ENCODE peak calls at places on chromosomes 7 and 10, in six cellular contexts. One of them, this sample, is unnamed.

GRCh38 chr10:7444576-7445226 is 33.9 kb upstream of the SFMBT2 start:
- DNase-seq in LHCN-M2: no peak
- DNase-seq in PC-9: no peak
- DNase-seq in BE2C: no peak
- DNase-seq in effector memory CD8-positive, alpha-beta T cell: no peak
- DNase-seq in effector CD4-positive, alpha-beta T cell: no peak
- DNase-seq in this sample: no peak

GRCh38 chr10:52889611-52890010 is 117.0 kb upstream of the MBL2 start:
- DNase-seq in effector memory CD8-positive, alpha-beta T cell: no peak
- DNase-seq in BE2C: no peak
- DNase-seq in effector CD4-positive, alpha-beta T cell: no peak
- DNase-seq in PC-9: no peak
- DNase-seq in LHCN-M2: no peak
- DNase-seq in this sample: no peak

GRCh38 chr7:75565129-75565528 is 73.0 kb downstream of the SPDYE5 start:
- DNase-seq in LHCN-M2: peak
- DNase-seq in effector CD4-positive, alpha-beta T cell: no peak
- DNase-seq in effector memory CD8-positive, alpha-beta T cell: no peak
- DNase-seq in BE2C: no peak
- DNase-seq in PC-9: peak
- DNase-seq in this sample: peak

GRCh38 chr10:126387041-126387908 is 1.0 kb downstream of the ADAM12 start:
- DNase-seq in BE2C: peak
- DNase-seq in LHCN-M2: peak
- DNase-seq in effector CD4-positive, alpha-beta T cell: no peak
- DNase-seq in effector memory CD8-positive, alpha-beta T cell: peak
- DNase-seq in PC-9: peak
- DNase-seq in this sample: no peak

GRCh38 chr7:151063212-151063561 is 3.8 kb downstream of the SLC4A2 start:
- DNase-seq in effector CD4-positive, alpha-beta T cell: no peak
- DNase-seq in BE2C: no peak
- DNase-seq in LHCN-M2: peak
- DNase-seq in PC-9: peak
- DNase-seq in effector memory CD8-positive, alpha-beta T cell: no peak
- DNase-seq in this sample: no peak

GRCh38 chr10:48470893-48471805 is 133.7 kb downstream of the ARHGAP22 start:
- DNase-seq in effector memory CD8-positive, alpha-beta T cell: no peak
- DNase-seq in BE2C: no peak
- DNase-seq in LHCN-M2: peak
- DNase-seq in effector CD4-positive, alpha-beta T cell: no peak
- DNase-seq in PC-9: no peak
- DNase-seq in this sample: peak

GRCh38 chr10:70302292-70302691 is 18.5 kb upstream of the NPFFR1 start:
- DNase-seq in PC-9: no peak
- DNase-seq in LHCN-M2: peak
- DNase-seq in BE2C: no peak
- DNase-seq in effector memory CD8-positive, alpha-beta T cell: no peak
- DNase-seq in effector CD4-positive, alpha-beta T cell: no peak
- DNase-seq in this sample: no peak

GRCh38 chr7:73615886-73616285 is 8.4 kb downstream of the MLXIPL start:
- DNase-seq in effector memory CD8-positive, alpha-beta T cell: no peak
- DNase-seq in effector CD4-positive, alpha-beta T cell: no peak
- DNase-seq in LHCN-M2: peak
- DNase-seq in PC-9: no peak
- DNase-seq in BE2C: no peak
- DNase-seq in this sample: no peak

GRCh38 chr7:76296743-76297740 is 5.4 kb upstream of the HSPB1 start:
- DNase-seq in PC-9: peak
- DNase-seq in BE2C: no peak
- DNase-seq in LHCN-M2: peak
- DNase-seq in effector memory CD8-positive, alpha-beta T cell: no peak
- DNase-seq in effector CD4-positive, alpha-beta T cell: no peak
- DNase-seq in this sample: peak

GRCh38 chr7:147145194-147145593 is 1028.6 kb downstream of the CNTNAP2 start:
- DNase-seq in effector memory CD8-positive, alpha-beta T cell: no peak
- DNase-seq in PC-9: no peak
- DNase-seq in LHCN-M2: no peak
- DNase-seq in effector CD4-positive, alpha-beta T cell: no peak
- DNase-seq in BE2C: no peak
- DNase-seq in this sample: no peak